ENCODE peak calls at places on chromosomes 6 and 20, in four cellular contexts. E is cardiac fibroblast, Q is neural progenitor cell, Z is nephron progenitor cell. Y is an unnamed sample.

GRCh38 chr6:166112580-166112979 is 55.1 kb downstream of the TBXT start:
- DNase-seq in Q (no peak), Z (no peak), E (peak; percentile 92), Y (peak; percentile 76)

GRCh38 chr6:22049002-22049401 is 247.8 kb downstream of the PRL start:
- DNase-seq in Q (no peak), Z (no peak), E (peak; percentile 50), Y (no peak)

GRCh38 chr6:75791881-75792280 is 42.8 kb downstream of the MYO6 start:
- DNase-seq in E (peak; percentile 49), Z (no peak), Q (no peak), Y (peak; percentile 38)

GRCh38 chr6:144335315-144335861 is 50.3 kb downstream of the UTRN start:
- DNase-seq in Q (no peak), Z (no peak), E (no peak), Y (no peak)

GRCh38 chr6:10481101-10481500 is 40.0 kb upstream of the GCNT2 start:
- DNase-seq in Z (no peak), Q (no peak), E (no peak), Y (no peak)

GRCh38 chr6:24779416-24779815 is 4.7 kb downstream of the GMNN start:
- DNase-seq in Z (no peak), E (no peak), Q (no peak), Y (no peak)

GRCh38 chr6:36599791-36600209 is 5.6 kb downstream of the SRSF3 start:
- DNase-seq in E (peak; percentile 66), Q (peak; percentile 56), Z (peak; percentile 35), Y (peak; percentile 70)

GRCh38 chr20:50710492-50711063 is 19.2 kb upstream of the RIPOR3 start:
- DNase-seq in Z (no peak), Q (no peak), E (peak; percentile 80), Y (peak; percentile 68)

GRCh38 chr20:10359621-10360040 is 74.4 kb downstream of the MKKS start:
- DNase-seq in Q (no peak), E (peak; percentile 70), Z (no peak), Y (no peak)

GRCh38 chr20:48777821-48778220 is 50.0 kb downstream of the PREX1 start:
- DNase-seq in Z (no peak), Q (no peak), E (no peak), Y (no peak)

GRCh38 chr6:112173401-112173800 is 81.0 kb downstream of the LAMA4 start:
- DNase-seq in E (no peak), Z (no peak), Q (no peak), Y (no peak)

GRCh38 chr6:109303647-109304283 is 78.5 kb downstream of the CD164 start:
- DNase-seq in Q (no peak), E (no peak), Z (no peak), Y (no peak)

GRCh38 chr6:147298461-147298860 is 94.2 kb downstream of the STXBP5 start:
- DNase-seq in Q (no peak), Z (no peak), E (peak; percentile 51), Y (no peak)

GRCh38 chr20:35002426-35003210 is 47.0 kb downstream of the MYH7B start:
- DNase-seq in Q (no peak), E (no peak), Z (no peak), Y (no peak)
- TF ChIP-seq CTCF in Q (no peak), E (no peak), Z (no peak), Y (no peak)

DNA sequence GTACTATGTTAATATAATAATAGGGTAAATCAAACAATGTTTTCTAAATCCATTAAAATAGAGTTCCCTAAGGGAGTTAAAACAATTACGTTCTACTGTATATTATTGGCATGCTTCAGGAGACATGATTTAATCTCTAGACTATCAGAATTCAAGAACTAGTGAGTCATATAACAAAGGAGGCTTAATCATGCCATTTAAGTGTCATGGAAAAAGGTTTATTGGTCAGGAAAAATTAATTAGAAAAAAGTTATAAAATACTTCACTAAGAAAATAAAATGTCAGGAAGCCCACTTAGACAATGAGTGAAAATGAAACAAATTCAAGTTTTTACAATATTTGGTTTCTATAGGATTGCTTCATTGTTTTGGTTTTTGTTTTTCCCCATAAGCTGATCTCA is 34.7 kb downstream of the HCRTR2 start:
- DNase-seq in Q (no peak), Z (no peak), E (no peak), Y (peak; percentile 1)
- TF ChIP-seq CTCF in Q (no peak), Z (no peak), E (no peak), Y (no peak)

DNA sequence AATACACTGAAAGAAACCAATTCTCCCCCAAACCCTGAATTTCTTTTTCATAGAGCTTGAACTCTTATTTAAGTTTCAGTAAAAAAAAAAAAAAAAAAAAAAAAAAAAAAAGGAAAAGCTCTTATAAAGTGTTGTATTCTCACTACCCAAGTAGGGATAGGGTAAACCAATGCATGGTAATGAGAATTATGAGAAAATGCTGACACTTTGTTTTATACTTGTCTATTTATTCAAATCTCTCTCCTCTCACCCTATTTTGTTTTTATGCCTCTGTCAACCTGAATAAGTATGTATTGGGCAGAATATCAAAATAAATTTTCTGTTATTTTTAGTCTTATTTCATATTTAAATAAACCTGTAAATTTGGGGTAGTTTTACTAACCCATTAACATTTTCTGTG is 181.9 kb downstream of the GJA1 start:
- DNase-seq in E (no peak), Q (no peak), Z (no peak), Y (no peak)
- TF ChIP-seq CTCF in E (no peak), Q (no peak), Z (no peak), Y (no peak)

GRCh38 chr20:45450097-45450818 is 19.3 kb upstream of the WFDC2 start:
- DNase-seq in Q (peak; percentile 70), E (peak; percentile 73), Z (no peak), Y (peak; percentile 55)
- TF ChIP-seq CTCF in Q (peak; percentile 77), E (peak; percentile 55), Z (peak; percentile 44), Y (peak; percentile 47)

GRCh38 chr6:155444952-155445903 is 10.4 kb downstream of the NOX3 start:
- DNase-seq in Q (no peak), E (no peak), Z (no peak), Y (no peak)
- TF ChIP-seq CTCF in Q (no peak), E (no peak), Z (no peak), Y (no peak)

DNA sequence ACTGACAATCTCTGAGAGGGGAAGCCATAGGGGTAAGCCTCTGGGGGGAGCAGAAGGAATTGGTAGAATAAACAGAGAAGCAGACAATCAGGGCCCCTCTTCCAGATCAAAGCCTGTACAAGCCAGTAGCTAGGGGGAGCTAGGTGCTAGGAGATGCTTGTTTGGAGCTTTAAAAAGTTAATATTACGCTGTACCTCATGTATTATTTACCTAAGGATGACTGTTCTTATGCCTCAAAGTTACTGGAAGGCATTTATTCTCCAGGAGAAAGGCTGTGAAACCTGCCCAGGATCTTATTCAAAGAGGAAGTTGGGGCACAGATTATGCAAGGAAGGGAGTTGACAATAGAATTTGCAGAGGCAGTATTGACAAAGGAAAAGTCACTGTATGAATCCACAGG is 111.8 kb upstream of the SLC35F1 start:
- DNase-seq in Z (no peak), Q (no peak), E (no peak), Y (peak; percentile 18)
- TF ChIP-seq CTCF in Z (no peak), Q (peak; percentile 21), E (no peak), Y (no peak)

GRCh38 chr6:92779758-92780157 is 639.6 kb downstream of the EPHA7 start:
- DNase-seq in Q (no peak), Z (no peak), E (peak; percentile 26), Y (peak; percentile 75)

GRCh38 chr6:92777146-92777740 is 642.1 kb downstream of the EPHA7 start:
- DNase-seq in Z (no peak), E (peak; percentile 3), Q (peak; percentile 50), Y (peak; percentile 49)
- TF ChIP-seq CTCF in Z (peak; percentile 65), E (no peak), Q (peak; percentile 77), Y (peak; percentile 56)

DNA sequence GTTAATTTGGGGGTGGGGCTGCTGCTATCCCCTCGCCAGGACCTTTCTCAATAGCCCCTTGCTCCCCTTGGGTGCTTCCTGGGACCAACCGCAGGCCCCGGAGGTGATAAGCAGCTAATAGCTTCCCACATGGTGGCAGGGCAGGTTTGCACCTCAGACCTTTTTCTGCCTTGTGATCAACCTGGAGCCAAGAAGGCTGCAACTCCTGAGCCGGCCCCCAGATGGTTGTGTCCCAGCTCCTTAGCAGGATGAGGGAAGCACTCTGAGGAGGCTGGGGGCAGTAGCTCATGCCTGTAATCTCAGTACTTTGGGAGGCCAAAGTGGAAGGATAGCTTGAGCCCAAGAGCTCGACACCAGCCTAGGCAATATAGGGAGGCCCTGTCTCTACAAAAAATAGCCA is 85.5 kb downstream of the BMP7 start:
- DNase-seq in Q (no peak), Z (no peak), E (no peak), Y (no peak)
- TF ChIP-seq CTCF in Q (no peak), Z (no peak), E (no peak), Y (no peak)